ENCODE peak calls at places on chromosomes 11 and 22, in four cellular contexts. One of them, this sample, is unnamed.

GRCh38 chr11:123973816-123974215 is 3.8 kb downstream of the OR10S1 start:
- DNase-seq in Peyer's patch: no peak
- DNase-seq in A549: no peak
- DNase-seq in K562: no peak
- DNase-seq in this sample: no peak

GRCh38 chr11:122101625-122102291 is 14.3 kb downstream of the BLID start:
- DNase-seq in A549: no peak
- DNase-seq in K562: no peak
- DNase-seq in Peyer's patch: no peak
- DNase-seq in this sample: no peak

GRCh38 chr11:63443714-63444113 is 47.3 kb downstream of the PLAAT5 start:
- DNase-seq in A549: no peak
- DNase-seq in K562: peak
- DNase-seq in Peyer's patch: no peak
- DNase-seq in this sample: no peak

GRCh38 chr11:9304178-9304577 is 10.2 kb downstream of the TMEM41B start:
- DNase-seq in A549: no peak
- DNase-seq in Peyer's patch: no peak
- DNase-seq in K562: no peak
- DNase-seq in this sample: no peak

GRCh38 chr11:13260196-13260962 is 17.2 kb upstream of the BMAL1 start:
- DNase-seq in Peyer's patch: no peak
- DNase-seq in A549: no peak
- DNase-seq in K562: no peak
- DNase-seq in this sample: no peak

GRCh38 chr22:37002633-37003032 is 16.6 kb downstream of the TST start:
- DNase-seq in K562: no peak
- DNase-seq in A549: no peak
- DNase-seq in Peyer's patch: no peak
- DNase-seq in this sample: no peak

GRCh38 chr11:107453594-107454286 is 3.9 kb downstream of the CWF19L2 start:
- DNase-seq in K562: no peak
- DNase-seq in A549: no peak
- DNase-seq in Peyer's patch: no peak
- DNase-seq in this sample: no peak

GRCh38 chr11:118223576-118223975 is 1.2 kb downstream of the JAML start:
- DNase-seq in A549: no peak
- DNase-seq in Peyer's patch: no peak
- DNase-seq in K562: no peak
- DNase-seq in this sample: no peak

GRCh38 chr11:27902981-27903624 is 202.8 kb upstream of the BDNF start:
- DNase-seq in Peyer's patch: no peak
- DNase-seq in A549: no peak
- DNase-seq in K562: no peak
- DNase-seq in this sample: no peak

GRCh38 chr11:7688238-7688826 is 15.0 kb upstream of the CYB5R2 start:
- DNase-seq in K562: peak
- DNase-seq in A549: peak
- DNase-seq in Peyer's patch: no peak
- DNase-seq in this sample: peak

GRCh38 chr11:4022669-4023068 is 71.9 kb upstream of the RRM1 start:
- DNase-seq in Peyer's patch: no peak
- DNase-seq in A549: no peak
- DNase-seq in K562: no peak
- DNase-seq in this sample: no peak

GRCh38 chr11:10856689-10857603 is 907 bp downstream of the ZBED5 start:
- DNase-seq in A549: no peak
- DNase-seq in Peyer's patch: no peak
- DNase-seq in K562: peak
- DNase-seq in this sample: peak

GRCh38 chr22:21563912-21564311 is 3.6 kb upstream of the UBE2L3 start:
- DNase-seq in A549: no peak
- DNase-seq in K562: no peak
- DNase-seq in Peyer's patch: no peak
- DNase-seq in this sample: no peak

GRCh38 chr11:1760351-1761109 is 3.2 kb downstream of the CTSD start:
- DNase-seq in A549: no peak
- DNase-seq in Peyer's patch: no peak
- DNase-seq in K562: peak
- DNase-seq in this sample: peak

GRCh38 chr11:76667856-76668255 is 2.7 kb downstream of the LRRC32 start:
- DNase-seq in Peyer's patch: peak
- DNase-seq in K562: no peak
- DNase-seq in A549: no peak
- DNase-seq in this sample: no peak

GRCh38 chr22:26845016-26845728 is 187.8 kb downstream of the MIAT start:
- DNase-seq in K562: no peak
- DNase-seq in A549: no peak
- DNase-seq in Peyer's patch: no peak
- DNase-seq in this sample: no peak

GRCh38 chr22:32518848-32519247 is 44.2 kb downstream of the FBXO7 start:
- DNase-seq in A549: no peak
- DNase-seq in K562: no peak
- DNase-seq in Peyer's patch: no peak
- DNase-seq in this sample: peak

GRCh38 chr11:41578421-41579047 is 119.1 kb upstream of the LRRC4C start:
- DNase-seq in Peyer's patch: no peak
- DNase-seq in K562: no peak
- DNase-seq in A549: no peak
- DNase-seq in this sample: no peak

GRCh38 chr11:17861036-17861755 is 126.6 kb downstream of the KCNC1 start:
- DNase-seq in A549: no peak
- DNase-seq in Peyer's patch: no peak
- DNase-seq in K562: no peak
- DNase-seq in this sample: no peak

GRCh38 chr22:47372596-47373385 is 610.3 kb downstream of the TBC1D22A start:
- DNase-seq in Peyer's patch: peak
- DNase-seq in K562: no peak
- DNase-seq in A549: no peak
- DNase-seq in this sample: no peak

GRCh38 chr22:38982008-38982927 is at the start of gene APOBEC3B:
- DNase-seq in K562: peak
- DNase-seq in Peyer's patch: peak
- DNase-seq in A549: peak
- DNase-seq in this sample: peak

DNA sequence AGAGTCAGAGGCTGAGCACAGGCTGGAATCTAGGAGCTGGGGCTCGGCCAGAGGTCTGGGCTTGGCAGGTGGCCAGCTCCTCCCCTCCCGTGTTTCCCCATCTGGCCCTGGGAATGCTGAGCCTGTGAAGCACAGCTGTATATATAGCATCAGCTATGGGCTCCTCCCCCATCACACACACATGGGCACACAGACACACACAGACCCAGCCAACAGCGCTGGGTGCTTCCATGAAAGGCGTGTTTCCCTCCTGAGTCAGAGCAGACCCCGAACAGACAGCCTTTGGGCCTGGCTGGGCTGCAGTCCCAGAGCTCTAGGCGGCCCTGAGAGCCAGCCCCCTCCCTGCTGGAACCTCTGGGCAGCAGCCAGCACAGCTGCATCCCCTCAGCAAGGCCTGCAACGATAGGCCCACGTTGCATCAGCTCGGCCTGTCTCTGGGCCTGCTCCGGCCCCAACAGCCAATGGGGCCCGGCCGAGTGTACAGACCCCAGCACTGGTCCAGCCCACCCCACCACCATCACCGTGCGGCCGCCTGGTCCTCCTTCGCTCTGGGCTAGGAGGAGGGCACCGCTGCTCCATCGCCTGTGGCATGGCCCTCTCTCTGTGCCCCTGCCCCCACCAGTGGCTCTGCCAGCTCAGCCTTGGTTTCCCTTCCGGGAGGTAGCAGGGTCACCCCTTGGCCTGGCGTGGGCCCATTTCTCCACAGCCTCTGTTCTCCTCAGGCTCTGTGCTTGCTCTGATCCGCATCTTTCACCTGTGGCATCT is 7.6 kb upstream of the SERPINH1 start:
- DNase-seq in K562: peak
- DNase-seq in A549: no peak
- DNase-seq in Peyer's patch: peak
- DNase-seq in this sample: peak
- TF ChIP-seq POLR2A in K562: peak
- TF ChIP-seq POLR2A in A549: no peak
- TF ChIP-seq POLR2A in Peyer's patch: no peak
- TF ChIP-seq POLR2A in this sample: no peak

GRCh38 chr22:39992088-39992826 is 2.5 kb upstream of the FAM83F start:
- DNase-seq in K562: no peak
- DNase-seq in Peyer's patch: no peak
- DNase-seq in A549: no peak
- DNase-seq in this sample: no peak

GRCh38 chr22:39996732-39997131 is 2.0 kb downstream of the FAM83F start:
- DNase-seq in Peyer's patch: no peak
- DNase-seq in K562: no peak
- DNase-seq in A549: no peak
- DNase-seq in this sample: no peak

GRCh38 chr22:39994046-39994565 is 648 bp upstream of the FAM83F start:
- DNase-seq in K562: peak
- DNase-seq in Peyer's patch: no peak
- DNase-seq in A549: no peak
- DNase-seq in this sample: peak

GRCh38 chr22:39995346-39996252 is 845 bp downstream of the FAM83F start:
- DNase-seq in K562: no peak
- DNase-seq in Peyer's patch: peak
- DNase-seq in A549: no peak
- DNase-seq in this sample: peak

GRCh38 chr22:39994566-39995345 is at the start of gene FAM83F:
- DNase-seq in K562: no peak
- DNase-seq in A549: no peak
- DNase-seq in Peyer's patch: peak
- DNase-seq in this sample: peak
- TF ChIP-seq POLR2A in K562: no peak
- TF ChIP-seq POLR2A in A549: no peak
- TF ChIP-seq POLR2A in Peyer's patch: peak
- TF ChIP-seq POLR2A in this sample: peak

GRCh38 chr11:394034-394857 is at the start of gene PKP3:
- DNase-seq in Peyer's patch: peak
- DNase-seq in A549: peak
- DNase-seq in K562: peak
- DNase-seq in this sample: no peak
- TF ChIP-seq POLR2A in Peyer's patch: peak
- TF ChIP-seq POLR2A in A549: peak
- TF ChIP-seq POLR2A in K562: peak
- TF ChIP-seq POLR2A in this sample: no peak

GRCh38 chr11:95429376-95429907 is 198.4 kb upstream of the SESN3 start:
- DNase-seq in K562: no peak
- DNase-seq in A549: no peak
- DNase-seq in Peyer's patch: no peak
- DNase-seq in this sample: no peak

GRCh38 chr11:95434489-95435057 is 203.6 kb upstream of the SESN3 start:
- DNase-seq in Peyer's patch: no peak
- DNase-seq in A549: no peak
- DNase-seq in K562: no peak
- DNase-seq in this sample: no peak

GRCh38 chr11:95435628-95436353 is 204.8 kb upstream of the SESN3 start:
- DNase-seq in K562: no peak
- DNase-seq in Peyer's patch: no peak
- DNase-seq in A549: no peak
- DNase-seq in this sample: no peak

GRCh38 chr11:95435192-95435591 is 204.2 kb upstream of the SESN3 start:
- DNase-seq in Peyer's patch: no peak
- DNase-seq in K562: no peak
- DNase-seq in A549: no peak
- DNase-seq in this sample: no peak

GRCh38 chr11:95432714-95433503 is 201.9 kb upstream of the SESN3 start:
- DNase-seq in K562: no peak
- DNase-seq in A549: no peak
- DNase-seq in Peyer's patch: no peak
- DNase-seq in this sample: no peak
- TF ChIP-seq POLR2A in K562: no peak
- TF ChIP-seq POLR2A in A549: no peak
- TF ChIP-seq POLR2A in Peyer's patch: no peak
- TF ChIP-seq POLR2A in this sample: no peak

GRCh38 chr11:104092744-104093143 is 56.3 kb downstream of the DDI1 start:
- DNase-seq in Peyer's patch: no peak
- DNase-seq in K562: no peak
- DNase-seq in A549: no peak
- DNase-seq in this sample: no peak

GRCh38 chr11:104095791-104096190 is 59.4 kb downstream of the DDI1 start:
- DNase-seq in K562: no peak
- DNase-seq in A549: no peak
- DNase-seq in Peyer's patch: no peak
- DNase-seq in this sample: no peak

GRCh38 chr11:104093426-104094280 is 57.2 kb downstream of the DDI1 start:
- DNase-seq in A549: no peak
- DNase-seq in K562: no peak
- DNase-seq in Peyer's patch: no peak
- DNase-seq in this sample: no peak

GRCh38 chr11:104096900-104097299 is 60.5 kb downstream of the DDI1 start:
- DNase-seq in K562: no peak
- DNase-seq in A549: no peak
- DNase-seq in Peyer's patch: no peak
- DNase-seq in this sample: no peak

DNA sequence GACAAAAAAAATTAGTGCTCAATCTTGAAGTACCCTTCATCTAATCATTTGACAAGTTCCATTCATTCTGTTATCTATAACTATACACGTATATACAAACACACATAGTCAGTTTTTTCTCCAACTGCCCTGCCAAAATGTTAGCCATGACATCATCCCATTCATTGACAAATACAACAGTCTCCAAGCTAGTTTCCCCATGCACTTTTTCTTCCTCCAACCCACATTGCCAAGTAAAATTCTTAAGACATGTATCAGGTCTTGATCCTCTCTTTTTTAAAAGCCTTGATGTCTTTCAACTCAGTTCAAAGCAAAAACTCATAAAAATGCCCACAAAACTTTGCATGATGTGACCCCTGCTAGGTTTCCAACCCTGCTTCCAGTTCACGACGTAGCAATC is 58.1 kb downstream of the DDI1 start:
- DNase-seq in Peyer's patch: no peak
- DNase-seq in A549: no peak
- DNase-seq in K562: no peak
- DNase-seq in this sample: no peak
- TF ChIP-seq POLR2A in Peyer's patch: no peak
- TF ChIP-seq POLR2A in A549: no peak
- TF ChIP-seq POLR2A in K562: no peak
- TF ChIP-seq POLR2A in this sample: no peak

GRCh38 chr11:83285771-83286528 is at the start of gene CCDC90B:
- DNase-seq in Peyer's patch: peak
- DNase-seq in A549: peak
- DNase-seq in K562: peak
- DNase-seq in this sample: peak
- TF ChIP-seq POLR2A in Peyer's patch: peak
- TF ChIP-seq POLR2A in A549: peak
- TF ChIP-seq POLR2A in K562: peak
- TF ChIP-seq POLR2A in this sample: peak

GRCh38 chr11:34773211-34773610 is 143.0 kb downstream of the APIP start:
- DNase-seq in Peyer's patch: no peak
- DNase-seq in A549: no peak
- DNase-seq in K562: no peak
- DNase-seq in this sample: no peak
- TF ChIP-seq POLR2A in Peyer's patch: no peak
- TF ChIP-seq POLR2A in A549: no peak
- TF ChIP-seq POLR2A in K562: no peak
- TF ChIP-seq POLR2A in this sample: no peak